ENCODE peak calls at places on chromosomes 12 and 14, in seven cellular contexts. L is effector memory CD8-positive, alpha-beta T cell; U is putamen; F is CD8-positive, alpha-beta memory T cell; I is iris pigment epithelial cell; T is MV-4-11; N is HCT116. G is an unnamed sample.

GRCh38 chr14:81516941-81517797 is 16.5 kb downstream of the SEL1L start:
- DNase-seq in L (no peak), U (no peak), F (no peak), I (peak), T (no peak), N (no peak), G (peak)

GRCh38 chr12:125983784-125984510 is 918.7 kb downstream of the AACS start:
- DNase-seq in L (no peak), U (no peak), F (no peak), I (no peak), T (no peak), N (no peak), G (no peak)

GRCh38 chr12:85985996-85986395 is 111.9 kb downstream of the NTS start:
- DNase-seq in L (no peak), U (no peak), F (no peak), I (no peak), T (no peak), N (no peak), G (no peak)

GRCh38 chr12:31880340-31880739 is 78.9 kb upstream of the RESF1 start:
- DNase-seq in L (no peak), U (no peak), F (no peak), I (no peak), T (no peak), N (no peak), G (peak)

GRCh38 chr14:54600685-54601084 is 33.8 kb downstream of the SAMD4A start:
- DNase-seq in L (no peak), U (no peak), F (no peak), I (peak), T (no peak), N (no peak), G (peak)

GRCh38 chr12:113159937-113160336 is 10.4 kb downstream of the CFAP73 start:
- DNase-seq in L (no peak), U (peak), F (no peak), I (no peak), T (no peak), N (no peak), G (no peak)

GRCh38 chr14:41146391-41146790 is 460.3 kb upstream of the LRFN5 start:
- DNase-seq in L (no peak), U (no peak), F (no peak), I (no peak), T (no peak), N (no peak), G (no peak)

GRCh38 chr12:102642199-102642598 is 161.8 kb upstream of the IGF1 start:
- DNase-seq in L (no peak), U (no peak), F (no peak), I (peak), T (peak), N (no peak), G (peak)

GRCh38 chr14:80587096-80587724 is 354.3 kb downstream of the CEP128 start:
- DNase-seq in L (no peak), U (peak), F (no peak), I (peak), T (no peak), N (peak), G (peak)

GRCh38 chr14:71492346-71492745 is 439.9 kb upstream of the RGS6 start:
- DNase-seq in L (no peak), U (no peak), F (no peak), I (peak), T (no peak), N (no peak), G (no peak)

GRCh38 chr12:78612224-78612623 is 252.3 kb upstream of the SYT1 start:
- DNase-seq in L (no peak), U (no peak), F (no peak), I (no peak), T (no peak), N (no peak), G (no peak)

GRCh38 chr12:94289551-94290312 is 141.4 kb downstream of the PLXNC1 start:
- DNase-seq in L (no peak), U (peak), F (no peak), I (peak), T (no peak), N (no peak), G (peak)

GRCh38 chr14:23364604-23365352 is at the start of gene EFS:
- DNase-seq in L (no peak), U (peak), F (no peak), I (peak), T (no peak), N (no peak), G (no peak)

GRCh38 chr14:105876829-105877228 is 350.4 kb downstream of the TMEM121 start:
- DNase-seq in L (no peak), U (no peak), F (no peak), I (no peak), T (no peak), N (no peak), G (no peak)

GRCh38 chr12:104411826-104412626 is 44.7 kb upstream of the CHST11 start:
- DNase-seq in L (no peak), U (peak), F (no peak), I (peak), T (no peak), N (no peak), G (peak)

GRCh38 chr12:7125632-7126227 is 3.0 kb downstream of the RBP5 start:
- DNase-seq in L (no peak), U (no peak), F (no peak), I (no peak), T (no peak), N (no peak), G (no peak)

GRCh38 chr14:32129124-32129523 is 52.0 kb downstream of the ARHGAP5 start:
- DNase-seq in L (no peak), U (no peak), F (no peak), I (peak), T (no peak), N (no peak), G (no peak)

GRCh38 chr12:3158851-3159465 is 81.8 kb downstream of the TSPAN9 start:
- DNase-seq in L (no peak), U (no peak), F (no peak), I (peak), T (no peak), N (no peak), G (peak)

GRCh38 chr12:98750511-98750910 is 105.4 kb downstream of the APAF1 start:
- DNase-seq in L (no peak), U (peak), F (no peak), I (no peak), T (no peak), N (no peak), G (no peak)

GRCh38 chr14:101061411-101062064 is 158.0 kb upstream of the RTL1 start:
- DNase-seq in L (no peak), U (no peak), F (no peak), I (no peak), T (no peak), N (no peak), G (no peak)

G was measured in brain microvascular endothelial cell.